ENCODE peak calls at places on chromosomes 3 and 15, in nine cellular contexts. One of them, this sample, is unnamed. For H3K9me3, the result is how much of the 10 kb centered on the place peaks cover.

GRCh38 chr3:78988324-78988723 is 779.5 kb downstream of the ROBO1 start:
- DNase-seq in esophagus muscularis mucosa: no peak
- DNase-seq in K562: no peak
- DNase-seq in transverse colon: no peak
- DNase-seq in stomach: no peak
- DNase-seq in sigmoid colon: no peak
- DNase-seq in HCT116: no peak
- DNase-seq in prostate gland: no peak
- DNase-seq in HepG2: peak
- DNase-seq in this sample: no peak

GRCh38 chr15:33160581-33161165 is 33.8 kb downstream of the FMN1 start:
- DNase-seq in esophagus muscularis mucosa: no peak
- DNase-seq in K562: no peak
- DNase-seq in transverse colon: no peak
- DNase-seq in stomach: no peak
- DNase-seq in sigmoid colon: no peak
- DNase-seq in HCT116: no peak
- DNase-seq in prostate gland: no peak
- DNase-seq in HepG2: no peak
- DNase-seq in this sample: no peak

GRCh38 chr15:70632079-70632850 is 131.1 kb downstream of the UACA start:
- DNase-seq in esophagus muscularis mucosa: peak
- DNase-seq in K562: no peak
- DNase-seq in transverse colon: no peak
- DNase-seq in stomach: no peak
- DNase-seq in sigmoid colon: no peak
- DNase-seq in HCT116: no peak
- DNase-seq in prostate gland: no peak
- DNase-seq in HepG2: no peak
- DNase-seq in this sample: no peak

GRCh38 chr15:83209333-83209732 is 1.7 kb upstream of the HDGFL3 start:
- DNase-seq in esophagus muscularis mucosa: no peak
- DNase-seq in K562: no peak
- DNase-seq in transverse colon: no peak
- DNase-seq in stomach: no peak
- DNase-seq in sigmoid colon: no peak
- DNase-seq in HCT116: no peak
- DNase-seq in prostate gland: no peak
- DNase-seq in HepG2: peak
- DNase-seq in this sample: no peak

GRCh38 chr3:104521606-104522336 is 844.9 kb upstream of the ALCAM start:
- DNase-seq in esophagus muscularis mucosa: no peak
- DNase-seq in K562: no peak
- DNase-seq in transverse colon: peak
- DNase-seq in stomach: no peak
- DNase-seq in sigmoid colon: no peak
- DNase-seq in HCT116: no peak
- DNase-seq in prostate gland: no peak
- DNase-seq in HepG2: no peak
- DNase-seq in this sample: no peak

GRCh38 chr3:107660316-107660976 is 137.7 kb downstream of the BBX start:
- DNase-seq in esophagus muscularis mucosa: no peak
- DNase-seq in K562: no peak
- DNase-seq in transverse colon: no peak
- DNase-seq in stomach: no peak
- DNase-seq in sigmoid colon: no peak
- DNase-seq in HCT116: peak
- DNase-seq in prostate gland: no peak
- DNase-seq in HepG2: peak
- DNase-seq in this sample: no peak

GRCh38 chr15:69813881-69814280 is 283.8 kb downstream of the TLE3 start:
- DNase-seq in esophagus muscularis mucosa: no peak
- DNase-seq in K562: no peak
- DNase-seq in transverse colon: no peak
- DNase-seq in stomach: no peak
- DNase-seq in sigmoid colon: no peak
- DNase-seq in HCT116: no peak
- DNase-seq in prostate gland: no peak
- DNase-seq in HepG2: no peak
- DNase-seq in this sample: no peak

GRCh38 chr3:50388720-50389352 is 29.5 kb upstream of the TMEM115 start:
- DNase-seq in esophagus muscularis mucosa: no peak
- DNase-seq in K562: no peak
- DNase-seq in transverse colon: no peak
- DNase-seq in stomach: no peak
- DNase-seq in sigmoid colon: no peak
- DNase-seq in HCT116: no peak
- DNase-seq in prostate gland: no peak
- DNase-seq in HepG2: no peak
- DNase-seq in this sample: no peak

GRCh38 chr15:81229596-81229995 is 32.9 kb downstream of the IL16 start:
- DNase-seq in esophagus muscularis mucosa: no peak
- DNase-seq in K562: no peak
- DNase-seq in transverse colon: no peak
- DNase-seq in stomach: no peak
- DNase-seq in sigmoid colon: peak
- DNase-seq in HCT116: no peak
- DNase-seq in prostate gland: no peak
- DNase-seq in HepG2: no peak
- DNase-seq in this sample: no peak

GRCh38 chr3:127672429-127673190 is at the start of gene ABTB1:
- DNase-seq in esophagus muscularis mucosa: peak
- DNase-seq in K562: peak
- DNase-seq in transverse colon: peak
- DNase-seq in stomach: peak
- DNase-seq in sigmoid colon: peak
- DNase-seq in HCT116: no peak
- DNase-seq in prostate gland: peak
- DNase-seq in HepG2: peak
- DNase-seq in this sample: no peak
- TF ChIP-seq POLR2AphosphoS5 in esophagus muscularis mucosa: peak
- TF ChIP-seq POLR2AphosphoS5 in K562: peak
- TF ChIP-seq POLR2AphosphoS5 in transverse colon: peak
- TF ChIP-seq POLR2AphosphoS5 in stomach: peak
- TF ChIP-seq POLR2AphosphoS5 in sigmoid colon: peak
- TF ChIP-seq POLR2AphosphoS5 in HCT116: peak
- TF ChIP-seq POLR2AphosphoS5 in prostate gland: peak
- TF ChIP-seq POLR2AphosphoS5 in HepG2: peak
- TF ChIP-seq POLR2AphosphoS5 in this sample: peak

GRCh38 chr3:124878561-124879394 is 8.4 kb downstream of the ITGB5 start:
- DNase-seq in esophagus muscularis mucosa: peak
- DNase-seq in K562: peak
- DNase-seq in transverse colon: peak
- DNase-seq in stomach: no peak
- DNase-seq in sigmoid colon: peak
- DNase-seq in HCT116: peak
- DNase-seq in prostate gland: peak
- DNase-seq in HepG2: peak
- DNase-seq in this sample: no peak
- TF ChIP-seq POLR2A in esophagus muscularis mucosa: no peak
- TF ChIP-seq POLR2A in K562: peak
- TF ChIP-seq POLR2A in transverse colon: no peak
- TF ChIP-seq POLR2A in stomach: no peak
- TF ChIP-seq POLR2A in sigmoid colon: no peak
- TF ChIP-seq POLR2A in HCT116: no peak
- TF ChIP-seq POLR2A in prostate gland: no peak
- TF ChIP-seq POLR2A in HepG2: no peak
- TF ChIP-seq POLR2A in this sample: no peak

DNA sequence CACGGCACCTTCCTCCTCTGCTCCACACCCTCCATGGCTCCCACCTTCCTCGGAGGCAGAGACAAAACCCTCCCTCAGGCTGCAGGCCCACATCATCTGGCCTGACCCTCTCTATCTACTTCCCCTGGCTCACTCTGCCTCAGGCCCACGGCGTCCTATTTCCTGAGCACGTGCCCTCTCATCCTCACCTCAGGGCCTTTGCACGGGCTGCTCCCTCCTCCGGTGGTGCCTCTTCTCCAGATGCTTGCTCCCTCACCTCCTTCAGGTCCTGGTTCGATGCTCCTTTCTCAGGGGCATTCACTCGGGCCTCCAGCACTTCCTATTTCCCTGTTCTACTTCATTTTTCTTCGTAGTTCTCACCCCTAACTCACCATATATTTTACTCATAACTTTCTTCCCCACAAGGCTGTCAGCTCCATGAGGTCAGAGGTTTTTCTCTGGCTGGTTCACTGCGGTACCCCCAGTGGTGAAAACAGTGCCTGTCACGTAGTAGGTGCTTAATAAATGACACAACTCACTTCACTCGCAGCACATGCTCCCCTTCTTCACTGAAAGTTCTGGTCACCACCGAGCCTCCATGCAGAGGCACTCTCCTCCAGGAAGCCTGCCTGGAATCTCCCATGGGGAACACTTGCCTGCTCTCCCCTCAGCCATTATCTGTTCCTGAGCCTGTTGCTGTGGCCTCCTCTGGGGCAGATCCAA is 130.7 kb downstream of the WNT7A start:
- DNase-seq in esophagus muscularis mucosa: peak
- DNase-seq in K562: no peak
- DNase-seq in transverse colon: no peak
- DNase-seq in stomach: no peak
- DNase-seq in sigmoid colon: no peak
- DNase-seq in HCT116: no peak
- DNase-seq in prostate gland: no peak
- DNase-seq in HepG2: no peak
- DNase-seq in this sample: no peak
- H3K9me3 ChIP-seq in esophagus muscularis mucosa: under half
- H3K9me3 ChIP-seq in K562: under half
- H3K9me3 ChIP-seq in transverse colon: under half
- H3K9me3 ChIP-seq in stomach: under half
- H3K9me3 ChIP-seq in sigmoid colon: under half
- H3K9me3 ChIP-seq in HCT116: under half
- H3K9me3 ChIP-seq in prostate gland: under half
- H3K9me3 ChIP-seq in HepG2: under half
- H3K9me3 ChIP-seq in this sample: under half

GRCh38 chr3:124267406-124267805 is 275.5 kb upstream of the ROPN1 start:
- DNase-seq in esophagus muscularis mucosa: no peak
- DNase-seq in K562: no peak
- DNase-seq in transverse colon: no peak
- DNase-seq in stomach: no peak
- DNase-seq in sigmoid colon: no peak
- DNase-seq in HCT116: no peak
- DNase-seq in prostate gland: no peak
- DNase-seq in HepG2: no peak
- DNase-seq in this sample: no peak

GRCh38 chr3:124266517-124266916 is 274.6 kb upstream of the ROPN1 start:
- DNase-seq in esophagus muscularis mucosa: no peak
- DNase-seq in K562: no peak
- DNase-seq in transverse colon: no peak
- DNase-seq in stomach: no peak
- DNase-seq in sigmoid colon: no peak
- DNase-seq in HCT116: no peak
- DNase-seq in prostate gland: no peak
- DNase-seq in HepG2: no peak
- DNase-seq in this sample: no peak

GRCh38 chr3:124261301-124261700 is 269.4 kb upstream of the ROPN1 start:
- DNase-seq in esophagus muscularis mucosa: no peak
- DNase-seq in K562: no peak
- DNase-seq in transverse colon: no peak
- DNase-seq in stomach: no peak
- DNase-seq in sigmoid colon: no peak
- DNase-seq in HCT116: no peak
- DNase-seq in prostate gland: no peak
- DNase-seq in HepG2: no peak
- DNase-seq in this sample: no peak

GRCh38 chr3:124260206-124260915 is 268.4 kb upstream of the ROPN1 start:
- DNase-seq in esophagus muscularis mucosa: no peak
- DNase-seq in K562: peak
- DNase-seq in transverse colon: no peak
- DNase-seq in stomach: no peak
- DNase-seq in sigmoid colon: peak
- DNase-seq in HCT116: no peak
- DNase-seq in prostate gland: no peak
- DNase-seq in HepG2: no peak
- DNase-seq in this sample: no peak

DNA sequence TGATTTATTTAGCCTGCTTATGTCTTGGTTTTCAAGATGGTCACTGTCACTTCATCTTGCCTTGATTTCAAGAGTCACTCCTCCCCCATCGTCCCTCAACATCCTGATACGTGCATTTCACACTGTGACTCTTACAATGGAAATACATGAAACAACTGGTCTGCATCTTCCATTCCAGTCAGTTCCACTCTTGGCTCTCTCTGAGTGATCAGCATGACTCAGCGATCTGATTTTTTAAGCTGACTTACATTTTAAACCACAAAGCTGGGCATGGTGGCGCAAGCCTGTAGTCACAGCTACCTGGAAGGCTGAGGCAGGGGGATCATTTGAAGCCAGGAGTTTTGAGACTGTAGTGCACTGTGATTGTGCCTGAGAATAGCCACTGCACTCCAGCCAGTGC is 271.2 kb upstream of the ROPN1 start:
- DNase-seq in esophagus muscularis mucosa: no peak
- DNase-seq in K562: peak
- DNase-seq in transverse colon: no peak
- DNase-seq in stomach: no peak
- DNase-seq in sigmoid colon: no peak
- DNase-seq in HCT116: no peak
- DNase-seq in prostate gland: no peak
- DNase-seq in HepG2: no peak
- DNase-seq in this sample: no peak
- TF ChIP-seq POLR2AphosphoS5 in esophagus muscularis mucosa: peak
- TF ChIP-seq POLR2AphosphoS5 in K562: no peak
- TF ChIP-seq POLR2AphosphoS5 in transverse colon: no peak
- TF ChIP-seq POLR2AphosphoS5 in stomach: peak
- TF ChIP-seq POLR2AphosphoS5 in sigmoid colon: no peak
- TF ChIP-seq POLR2AphosphoS5 in HCT116: no peak
- TF ChIP-seq POLR2AphosphoS5 in prostate gland: no peak
- TF ChIP-seq POLR2AphosphoS5 in HepG2: no peak
- TF ChIP-seq POLR2AphosphoS5 in this sample: no peak

This sample was measured in vagina.